ENCODE peak calls at places on chromosomes 3 and 15, in eight cellular contexts. T, R, N, B, I, S, P and J are unnamed samples.

GRCh38 chr15:64982472-64982871 is 7.2 kb downstream of the SPG21 start:
- DNase-seq in R (no peak), P (no peak), I (peak; percentile 58), S (no peak), N (no peak), T (no peak), B (no peak), J (no peak)

GRCh38 chr3:132318451-132318850 is 1.2 kb downstream of the ACP3 start:
- DNase-seq in N (no peak), B (no peak), I (peak; percentile 25), P (peak; percentile 46), R (no peak), S (no peak), T (no peak), J (no peak)

GRCh38 chr3:170524072-170524471 is 61.8 kb downstream of the SLC7A14 start:
- DNase-seq in T (no peak), S (no peak), P (no peak), N (no peak), I (no peak), B (no peak), R (no peak), J (no peak)

GRCh38 chr3:184338538-184338945 is 1.1 kb downstream of the FAM131A start:
- DNase-seq in T (no peak), I (peak; percentile 70), P (no peak), B (peak; percentile 82), S (peak; percentile 90), R (peak; percentile 93), N (no peak), J (peak; percentile 13)

GRCh38 chr3:30356901-30357753 is 249.3 kb upstream of the TGFBR2 start:
- DNase-seq in N (no peak), P (no peak), T (no peak), S (no peak), B (no peak), I (no peak), R (no peak), J (no peak)

GRCh38 chr3:187519428-187519890 is 150.7 kb downstream of the SST start:
- DNase-seq in T (no peak), B (no peak), S (no peak), P (peak; percentile 30), R (peak; percentile 78), N (no peak), I (no peak), J (no peak)

GRCh38 chr3:71446260-71446659 is 137.3 kb downstream of the FOXP1 start:
- DNase-seq in S (no peak), N (no peak), T (no peak), P (no peak), I (no peak), B (no peak), R (no peak), J (no peak)

GRCh38 chr3:178320481-178321352 is 215.5 kb upstream of the KCNMB2 start:
- DNase-seq in R (no peak), N (no peak), B (no peak), T (no peak), S (peak; percentile 34), I (peak; percentile 74), P (peak; percentile 86), J (no peak)

GRCh38 chr15:23484870-23485269 is 37.8 kb upstream of the GOLGA6L2 start:
- DNase-seq in S (no peak), I (no peak), B (no peak), R (no peak), P (peak; percentile 1), N (no peak), T (no peak), J (no peak)

GRCh38 chr3:129343643-129344360 is 65.1 kb downstream of the HMCES start:
- DNase-seq in I (no peak), R (peak; percentile 85), T (peak; percentile 46), B (peak; percentile 67), N (peak; percentile 58), P (no peak), S (no peak), J (peak; percentile 8)

GRCh38 chr15:58742424-58743160 is 6.9 kb downstream of the ADAM10 start:
- DNase-seq in S (no peak), N (no peak), I (peak; percentile 90), P (peak; percentile 57), B (no peak), R (no peak), T (no peak), J (no peak)

GRCh38 chr15:71302861-71303410 is 187.7 kb downstream of the THSD4 start:
- DNase-seq in N (no peak), I (no peak), P (no peak), S (no peak), B (no peak), T (no peak), R (no peak), J (no peak)

GRCh38 chr15:79985571-79985970 is 14.6 kb upstream of the BCL2A1 start:
- DNase-seq in R (no peak), N (no peak), S (no peak), T (no peak), P (no peak), B (no peak), I (peak; percentile 38), J (no peak)

GRCh38 chr15:74847462-74847861 is 4.5 kb upstream of the ULK3 start:
- DNase-seq in R (no peak), I (no peak), T (no peak), P (peak; percentile 54), B (no peak), S (no peak), N (no peak), J (no peak)

GRCh38 chr3:119206611-119207511 is 33.5 kb downstream of the UPK1B start:
- DNase-seq in T (no peak), P (peak; percentile 21), B (no peak), I (no peak), N (no peak), R (peak; percentile 36), S (no peak), J (no peak)

GRCh38 chr3:173255555-173255954 is 114.5 kb upstream of the SPATA16 start:
- DNase-seq in B (no peak), I (no peak), R (no peak), P (no peak), N (no peak), T (no peak), S (no peak), J (no peak)

GRCh38 chr3:40404591-40405198 is 17.7 kb downstream of the ENTPD3 start:
- DNase-seq in N (no peak), P (no peak), T (no peak), I (no peak), S (no peak), B (no peak), R (no peak), J (no peak)

GRCh38 chr3:78729921-78730320 is 1037.9 kb downstream of the ROBO1 start:
- DNase-seq in P (no peak), T (no peak), R (no peak), S (no peak), N (no peak), I (no peak), B (no peak), J (no peak)

GRCh38 chr3:53597136-53597915 is 102.9 kb downstream of the CACNA1D start:
- DNase-seq in B (no peak), N (no peak), I (no peak), S (no peak), P (no peak), R (no peak), T (no peak), J (no peak)

GRCh38 chr15:99562238-99562637 is 3.5 kb upstream of the MEF2A start:
- DNase-seq in N (no peak), B (no peak), R (no peak), I (no peak), S (no peak), P (no peak), T (no peak), J (no peak)

GRCh38 chr3:184373422-184373821 is 4.6 kb downstream of the THPO start:
- DNase-seq in T (no peak), N (no peak), P (no peak), R (no peak), S (no peak), I (no peak), B (no peak), J (no peak)

GRCh38 chr3:131501949-131502348 is 822 bp downstream of the MRPL3 start:
- DNase-seq in B (no peak), N (no peak), T (peak; percentile 11), S (no peak), I (no peak), P (no peak), R (no peak), J (no peak)

GRCh38 chr3:117844676-117845075 is 1135.1 kb downstream of the TUSC7 start:
- DNase-seq in N (no peak), T (no peak), B (no peak), P (peak; percentile 37), S (no peak), R (no peak), I (no peak), J (no peak)